ENCODE peak calls at places on chromosomes 16 and 17, in seven cellular contexts. P is CD4-positive, CD25-positive, alpha-beta regulatory T cell; G is psoas muscle; C is body of pancreas; T is ovary; E is neural progenitor cell; X is gastrocnemius medialis. H is an unnamed sample. For H3K4me1, the result is how much of the 10 kb centered on the place peaks cover.

GRCh38 chr16:48164907-48165715 is 9.3 kb upstream of the ABCC12 start:
- DNase-seq in P (peak), G (peak), C (peak), T (peak), E (peak), X (peak), H (peak)

GRCh38 chr16:65336169-65336568 is 214.3 kb upstream of the CDH11 start:
- DNase-seq in P (no peak), G (no peak), C (no peak), T (no peak), E (no peak), X (no peak), H (no peak)

GRCh38 chr16:69511641-69512040 is 54.1 kb upstream of the NFAT5 start:
- DNase-seq in P (no peak), G (no peak), C (peak), T (no peak), E (no peak), X (no peak), H (no peak)

GRCh38 chr17:4199818-4200402 is 56.9 kb downstream of the CYB5D2 start:
- DNase-seq in P (peak), G (no peak), C (no peak), T (no peak), E (peak), X (no peak), H (no peak)

GRCh38 chr16:58384437-58385055 is 7.7 kb upstream of the GINS3 start:
- DNase-seq in P (no peak), G (no peak), C (no peak), T (no peak), E (no peak), X (no peak), H (no peak)

GRCh38 chr17:32445976-32446375 is 1.7 kb downstream of the PSMD11 start:
- DNase-seq in P (no peak), G (no peak), C (no peak), T (no peak), E (no peak), X (no peak), H (no peak)

GRCh38 chr17:17033466-17033865 is 8.8 kb upstream of the MPRIP start:
- DNase-seq in P (no peak), G (no peak), C (no peak), T (no peak), E (no peak), X (no peak), H (no peak)

GRCh38 chr17:50184611-50185398 is 16.6 kb downstream of the COL1A1 start:
- DNase-seq in P (no peak), G (peak), C (no peak), T (peak), E (peak), X (no peak), H (peak)

GRCh38 chr16:69309316-69309715 is 1.8 kb upstream of the VPS4A start:
- DNase-seq in P (no peak), G (no peak), C (no peak), T (no peak), E (no peak), X (no peak), H (no peak)

GRCh38 chr17:10888858-10889257 is 51.0 kb upstream of the PIRT start:
- DNase-seq in P (no peak), G (no peak), C (no peak), T (no peak), E (peak), X (no peak), H (no peak)

GRCh38 chr16:85213926-85214294 is 101.6 kb upstream of the CIBAR2 start:
- DNase-seq in P (no peak), G (no peak), C (no peak), T (no peak), E (no peak), X (peak), H (no peak)

GRCh38 chr17:50634123-50634914 is at the start of gene ABCC3:
- DNase-seq in P (no peak), G (peak), C (peak), T (peak), E (peak), X (no peak), H (peak)

GRCh38 chr17:62653002-62653830 is 25.7 kb downstream of the MRC2 start:
- DNase-seq in P (no peak), G (peak), C (peak), T (peak), E (peak), X (no peak), H (peak)

GRCh38 chr17:3689262-3690093 is 6.5 kb downstream of the P2RX5 start:
- DNase-seq in P (no peak), G (no peak), C (no peak), T (no peak), E (no peak), X (no peak), H (no peak)

GRCh38 chr17:50188521-50189395 is 12.7 kb downstream of the COL1A1 start:
- DNase-seq in P (no peak), G (peak), C (no peak), T (no peak), E (no peak), X (no peak), H (no peak)

GRCh38 chr17:62627904-62628603 is 584 bp downstream of the MRC2 start:
- DNase-seq in P (no peak), G (peak), C (no peak), T (peak), E (peak), X (no peak), H (peak)

GRCh38 chr16:15857779-15858560 is 1.1 kb upstream of the MYH11 start:
- DNase-seq in P (no peak), G (peak), C (peak), T (peak), E (peak), X (no peak), H (peak)

GRCh38 chr16:67415872-67416793 is at the start of gene ZDHHC1:
- DNase-seq in P (no peak), G (peak), C (peak), T (peak), E (peak), X (no peak), H (peak)

GRCh38 chr17:16328997-16329396 is 24.3 kb downstream of the CENPV start:
- DNase-seq in P (no peak), G (no peak), C (no peak), T (no peak), E (peak), X (no peak), H (no peak)

GRCh38 chr16:71917900-71918299 is 22.6 kb downstream of the IST1 start:
- DNase-seq in P (no peak), G (no peak), C (no peak), T (no peak), E (no peak), X (no peak), H (no peak)

GRCh38 chr17:76447931-76448652 is 4.9 kb downstream of the UBE2O start:
- DNase-seq in P (no peak), G (no peak), C (no peak), T (no peak), E (no peak), X (peak), H (no peak)

GRCh38 chr17:61235821-61236197 is 163.8 kb upstream of the TBX2 start:
- DNase-seq in P (no peak), G (no peak), C (no peak), T (no peak), E (peak), X (no peak), H (no peak)

GRCh38 chr17:55134486-55135157 is 130.1 kb upstream of the HLF start:
- DNase-seq in P (no peak), G (no peak), C (no peak), T (no peak), E (no peak), X (no peak), H (no peak)

GRCh38 chr17:29138184-29138955 is 41.8 kb downstream of the MYO18A start:
- DNase-seq in P (no peak), G (no peak), C (no peak), T (no peak), E (no peak), X (peak), H (no peak)

GRCh38 chr17:66275651-66276050 is 26.8 kb upstream of the PRKCA start:
- DNase-seq in P (no peak), G (no peak), C (peak), T (no peak), E (no peak), X (no peak), H (no peak)

GRCh38 chr16:54208262-54208661 is 78.3 kb downstream of the IRX3 start:
- DNase-seq in P (no peak), G (no peak), C (no peak), T (no peak), E (peak), X (peak), H (no peak)

GRCh38 chr17:57915980-57916757 is 39.0 kb downstream of the CUEDC1 start:
- DNase-seq in P (no peak), G (no peak), C (peak), T (no peak), E (peak), X (no peak), H (no peak)

GRCh38 chr17:72119963-72120877 is 600 bp upstream of the SOX9 start:
- DNase-seq in P (no peak), G (peak), C (peak), T (no peak), E (peak), X (peak), H (no peak)

GRCh38 chr17:20281860-20282259 is 185.5 kb downstream of the LGALS9B start:
- DNase-seq in P (no peak), G (peak), C (peak), T (no peak), E (no peak), X (no peak), H (peak)

GRCh38 chr16:88491560-88492310 is 38.7 kb downstream of the ZFPM1 start:
- DNase-seq in P (no peak), G (no peak), C (no peak), T (no peak), E (no peak), X (no peak), H (no peak)

DNA sequence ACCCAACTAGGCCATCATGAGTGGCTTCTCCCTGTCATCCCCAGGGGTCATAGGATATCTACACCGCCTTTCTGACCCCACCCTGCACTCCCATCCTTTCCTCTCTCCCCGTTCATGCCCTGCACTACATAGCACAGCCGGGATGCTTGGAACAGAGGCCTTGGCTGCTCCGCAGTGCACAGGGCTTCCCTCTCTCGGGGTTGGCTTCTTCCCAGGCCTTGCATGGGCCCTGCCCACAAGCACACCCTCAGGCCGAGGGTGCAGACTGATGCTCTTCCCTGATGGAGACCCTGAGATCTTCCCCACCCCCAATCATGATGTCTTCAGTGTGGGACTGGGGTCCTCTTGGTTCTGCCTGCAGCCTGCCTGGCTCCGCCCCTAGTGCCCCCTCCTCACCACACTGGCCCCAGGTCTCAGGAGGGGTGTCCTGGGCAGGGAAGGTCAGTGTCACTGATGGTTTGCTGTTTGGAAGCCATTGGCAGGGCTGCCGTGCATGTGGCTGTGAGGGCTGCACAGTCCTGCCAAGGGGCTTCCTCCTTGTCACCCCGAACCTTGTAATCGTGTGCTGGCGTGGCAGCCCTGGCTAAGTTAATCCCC is 14.3 kb upstream of the NAGLU start:
- DNase-seq in P (no peak), G (no peak), C (no peak), T (peak), E (no peak), X (no peak), H (peak)
- H3K4me1 ChIP-seq in P (under half), G (half or more), C (under half), T (half or more), E (under half), X (half or more), H (under half)

DNA sequence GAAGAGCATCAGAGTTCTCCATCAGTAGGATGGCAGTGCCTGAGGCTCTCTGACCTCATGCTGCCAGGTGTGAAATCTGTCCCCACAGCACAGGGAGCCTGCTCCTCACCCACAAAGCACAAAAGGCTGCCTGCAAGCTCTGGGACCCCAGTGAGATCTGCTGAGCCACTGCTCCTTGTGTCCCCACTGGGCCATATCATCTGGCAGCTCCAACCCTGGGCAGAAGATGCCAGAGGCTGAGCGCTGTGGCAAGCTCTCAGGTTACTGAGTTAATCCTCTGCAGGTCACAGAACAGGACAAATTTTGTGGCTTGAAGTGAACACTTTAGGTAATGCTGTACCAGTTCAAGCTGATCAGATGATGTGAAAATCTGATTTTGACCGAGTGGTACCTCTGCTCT is 26.7 kb upstream of the ERN1 start:
- DNase-seq in P (no peak), G (peak), C (no peak), T (no peak), E (peak), X (peak), H (no peak)
- H3K4me3 ChIP-seq in P (no peak), G (no peak), C (no peak), T (no peak), E (no peak), X (peak), H (no peak)

GRCh38 chr17:18981385-18981641 is 23.3 kb downstream of the FAM83G start:
- DNase-seq in P (no peak), G (no peak), C (no peak), T (no peak), E (no peak), X (no peak), H (no peak)
- H3K27ac ChIP-seq in P (no peak), G (no peak), C (peak), T (no peak), E (peak), X (no peak), H (no peak)

GRCh38 chr17:39767147-39767546 is 29.4 kb downstream of the GRB7 start:
- DNase-seq in P (no peak), G (no peak), C (no peak), T (no peak), E (no peak), X (no peak), H (no peak)
- H3K4me1 ChIP-seq in P (half or more), G (under half), C (under half), T (under half), E (under half), X (under half), H (under half)

DNA sequence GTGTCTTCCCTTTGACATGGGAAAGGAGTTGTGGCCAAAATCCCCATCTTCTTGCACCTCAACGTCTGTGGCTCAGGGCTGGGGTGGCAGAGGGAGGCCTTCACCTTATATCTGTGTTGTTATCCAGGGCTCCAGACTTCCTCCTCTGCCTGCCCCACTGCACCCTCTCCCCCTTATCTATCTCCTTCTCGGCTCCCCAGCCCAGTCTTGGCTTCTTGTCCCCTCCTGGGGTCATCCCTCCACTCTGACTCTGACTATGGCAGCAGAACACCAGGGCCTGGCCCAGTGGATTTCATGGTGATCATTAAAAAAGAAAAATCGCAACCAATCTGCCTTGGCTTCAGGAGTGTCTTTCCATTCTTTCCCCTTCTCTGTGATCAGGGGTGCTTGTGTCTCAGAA is 906 bp upstream of the MRM1 start:
- DNase-seq in P (no peak), G (no peak), C (no peak), T (no peak), E (no peak), X (no peak), H (no peak)
- H3K4me3 ChIP-seq in P (peak), G (peak), C (no peak), T (no peak), E (peak), X (peak), H (no peak)

GRCh38 chr17:1104222-1104621 is 75.6 kb downstream of the ABR start:
- DNase-seq in P (no peak), G (no peak), C (no peak), T (peak), E (no peak), X (no peak), H (no peak)
- H3K27ac ChIP-seq in P (no peak), G (peak), C (no peak), T (peak), E (no peak), X (peak), H (peak)

GRCh38 chr16:75095637-75096036 is 20.9 kb downstream of the LDHD start:
- DNase-seq in P (no peak), G (no peak), C (no peak), T (no peak), E (no peak), X (no peak), H (no peak)
- H3K4me1 ChIP-seq in P (under half), G (under half), C (under half), T (under half), E (under half), X (under half), H (under half)

GRCh38 chr17:39399792-39400191 is 1.6 kb downstream of the FBXL20 start:
- DNase-seq in P (no peak), G (no peak), C (no peak), T (no peak), E (no peak), X (no peak), H (no peak)
- H3K4me3 ChIP-seq in P (peak), G (peak), C (no peak), T (peak), E (peak), X (peak), H (no peak)

GRCh38 chr16:28482026-28482425 is 9.8 kb downstream of the CLN3 start:
- DNase-seq in P (no peak), G (no peak), C (no peak), T (no peak), E (no peak), X (no peak), H (peak)
- H3K27ac ChIP-seq in P (no peak), G (no peak), C (no peak), T (no peak), E (no peak), X (no peak), H (no peak)

H was measured in aorta.